ENCODE peak calls at places on chromosomes 3 and 15, in nine cellular contexts. N is fibroblast of the conjunctiva; I is C1 segment of cervical spinal cord; A is NCI-H69; U is uterus; X is activated CD8-positive, alpha-beta memory T cell treated with anti-CD3 and anti-CD28 coated beads, Interleukin-2, amount 50 U/mL, for 4 hours; Z is NCI-H510A treated with DMSO at 0.1 percent for 48 hours; J is mesothelial cell of epicardium; C is COR-L47. E is an unnamed sample.

GRCh38 chr15:46815765-46816164 is 901.5 kb upstream of the SEMA6D start:
- DNase-seq in N (no peak), I (no peak), A (peak; percentile 88), U (no peak), X (no peak), Z (peak; percentile 65), J (no peak), C (peak; percentile 62), E (no peak)

GRCh38 chr3:107001635-107002034 is 375.6 kb upstream of the CCDC54 start:
- DNase-seq in N (no peak), I (no peak), A (no peak), U (no peak), X (no peak), Z (no peak), J (no peak), C (no peak), E (peak; percentile 64)

GRCh38 chr3:192408721-192409151 is 318.6 kb downstream of the FGF12 start:
- DNase-seq in N (no peak), I (no peak), A (peak; percentile 77), U (no peak), X (no peak), Z (no peak), J (peak; percentile 43), C (no peak), E (no peak)

GRCh38 chr15:74185949-74186348 is 12.4 kb downstream of the ISLR start:
- DNase-seq in N (no peak), I (no peak), A (no peak), U (no peak), X (no peak), Z (no peak), J (no peak), C (no peak), E (no peak)

GRCh38 chr3:126415661-126416591 is 21.2 kb downstream of the CFAP100 start:
- DNase-seq in N (no peak), I (no peak), A (no peak), U (peak; percentile 11), X (no peak), Z (no peak), J (no peak), C (no peak), E (no peak)

GRCh38 chr3:36908647-36909180 is 36.1 kb downstream of the TRANK1 start:
- DNase-seq in N (no peak), I (no peak), A (no peak), U (no peak), X (no peak), Z (no peak), J (no peak), C (no peak), E (no peak)

GRCh38 chr3:29286841-29287240 is 6.0 kb downstream of the RBMS3 start:
- DNase-seq in N (peak; percentile 74), I (no peak), A (no peak), U (no peak), X (no peak), Z (no peak), J (no peak), C (no peak), E (no peak)

GRCh38 chr15:101108791-101109190 is 143.1 kb downstream of the CHSY1 start:
- DNase-seq in N (no peak), I (no peak), A (no peak), U (no peak), X (no peak), Z (no peak), J (no peak), C (no peak), E (no peak)

GRCh38 chr3:153210116-153210515 is 48.1 kb downstream of the RAP2B start:
- DNase-seq in N (no peak), I (no peak), A (no peak), U (no peak), X (no peak), Z (no peak), J (no peak), C (no peak), E (no peak)

E was measured in retinal pigment epithelial cell.